ENCODE peak calls at places on chromosomes 6 and 20, in four cellular contexts. C is MCF 10A; H is left colon; X is stimulated activated CD8-positive, alpha-beta memory T cell treated with anti-CD3 and anti-CD28 coated beads, Interleukin-2, amount 100 ng/mL, for 48 hours. O is an unnamed sample.

GRCh38 chr6:81865712-81866111 is 113.2 kb upstream of the TENT5A start:
- DNase-seq in X (no peak), H (no peak), C (peak), O (no peak)

GRCh38 chr6:137761072-137761471 is 106.0 kb upstream of the TNFAIP3 start:
- DNase-seq in C (no peak), H (no peak), X (no peak), O (no peak)

GRCh38 chr20:1415667-1416468 is 23.0 kb upstream of the FKBP1A start:
- DNase-seq in C (peak), X (no peak), H (no peak), O (no peak)

GRCh38 chr6:52124126-52125121 is 37.0 kb upstream of the PKHD1 start:
- DNase-seq in C (no peak), H (no peak), X (no peak), O (no peak)

GRCh38 chr6:119517428-119517827 is 167.9 kb upstream of the MAN1A1 start:
- DNase-seq in C (no peak), H (no peak), X (no peak), O (no peak)

GRCh38 chr6:161561938-161562337 is 288.1 kb upstream of the AGPAT4 start:
- DNase-seq in H (no peak), X (no peak), C (no peak), O (no peak)

GRCh38 chr20:35901678-35902544 is 52.4 kb downstream of the SCAND1 start:
- DNase-seq in H (no peak), X (no peak), C (peak), O (no peak)

GRCh38 chr6:150934380-150934779 is 68.9 kb downstream of the MTHFD1L start:
- DNase-seq in X (no peak), H (no peak), C (peak), O (no peak)

GRCh38 chr6:101832371-101832770 is 438.9 kb downstream of the GRIK2 start:
- DNase-seq in C (no peak), H (no peak), X (no peak), O (no peak)

GRCh38 chr6:47655719-47656595 is 42.4 kb upstream of the ADGRF4 start:
- DNase-seq in C (peak), H (peak), X (peak), O (peak)

GRCh38 chr6:167645383-167645782 is 181.3 kb upstream of the AFDN start:
- DNase-seq in C (no peak), H (no peak), X (no peak), O (no peak)

GRCh38 chr6:108755257-108756240 is 92.7 kb upstream of the ARMC2 start:
- DNase-seq in H (no peak), C (no peak), X (no peak), O (no peak)

GRCh38 chr6:39520411-39520810 is 197.9 kb upstream of the KCNK16 start:
- DNase-seq in C (no peak), H (no peak), X (no peak), O (no peak)

GRCh38 chr6:18242062-18242851 is 22.1 kb downstream of the DEK start:
- DNase-seq in C (peak), X (no peak), H (no peak), O (no peak)

GRCh38 chr6:146267447-146267846 is 238.6 kb downstream of the GRM1 start:
- DNase-seq in C (no peak), X (no peak), H (no peak), O (no peak)

GRCh38 chr6:113719545-113719944 is 137.6 kb upstream of the MARCKS start:
- DNase-seq in H (no peak), C (no peak), X (no peak), O (no peak)

GRCh38 chr6:34027445-34027936 is 118.4 kb downstream of the GRM4 start:
- DNase-seq in C (peak), X (peak), H (peak), O (peak)

GRCh38 chr6:89527634-89528033 is 94.7 kb downstream of the ANKRD6 start:
- DNase-seq in H (no peak), X (no peak), C (peak), O (no peak)

GRCh38 chr6:136628996-136629395 is 78.8 kb upstream of the MAP7 start:
- DNase-seq in H (no peak), X (no peak), C (peak), O (no peak)

GRCh38 chr6:163460307-163460782 is 45.8 kb downstream of the QKI start:
- DNase-seq in X (no peak), H (no peak), C (peak), O (peak)

GRCh38 chr6:47014401-47014800 is 27.7 kb downstream of the ADGRF1 start:
- DNase-seq in X (no peak), H (no peak), C (no peak), O (no peak)

GRCh38 chr20:34525709-34526416 is 9.6 kb downstream of the DYNLRB1 start:
- DNase-seq in C (peak), X (no peak), H (peak), O (peak)

GRCh38 chr6:11589261-11589660 is 51.7 kb downstream of the TMEM170B start:
- DNase-seq in H (no peak), C (no peak), X (no peak), O (no peak)

GRCh38 chr6:108837236-108837971 is 10.8 kb upstream of the ARMC2 start:
- DNase-seq in H (no peak), C (peak), X (no peak), O (no peak)

GRCh38 chr6:75830959-75831885 is 82.2 kb downstream of the MYO6 start:
- DNase-seq in C (peak), H (no peak), X (no peak), O (no peak)

GRCh38 chr6:41505084-41506049 is 40.8 kb upstream of the FOXP4 start:
- DNase-seq in H (peak), X (no peak), C (no peak), O (peak)

GRCh38 chr6:160767019-160767646 is 65.1 kb downstream of the PLG start:
- DNase-seq in H (peak), X (peak), C (peak), O (peak)

GRCh38 chr20:32702706-32703425 is 29.1 kb upstream of the C20orf203 start:
- DNase-seq in X (no peak), C (no peak), H (no peak), O (no peak)

GRCh38 chr20:62114894-62115293 is 7.4 kb upstream of the LSM14B start:
- DNase-seq in C (no peak), H (no peak), X (no peak), O (no peak)

O was measured in mucosa of descending colon.